ENCODE peak calls at places on chromosomes 11 and 22, in four cellular contexts. X is hippocampal formation, M is amygdala, R is RWPE1. Q is an unnamed sample.

GRCh38 chr22:48885271-48885918 is 942.3 kb downstream of the BRD1 start:
- DNase-seq in X (no peak), M (no peak), R (no peak), Q (no peak)

GRCh38 chr11:96338910-96339703 is 3.9 kb downstream of the MAML2 start:
- DNase-seq in X (peak), M (peak), R (no peak), Q (peak)

GRCh38 chr22:49015993-49016908 is 811.4 kb downstream of the BRD1 start:
- DNase-seq in X (no peak), M (no peak), R (no peak), Q (no peak)

GRCh38 chr11:3216027-3216525 is 2.5 kb downstream of the MRGPRG start:
- DNase-seq in X (no peak), M (no peak), R (no peak), Q (no peak)

GRCh38 chr11:60946601-60947265 is 5.2 kb downstream of the SLC15A3 start:
- DNase-seq in X (no peak), M (no peak), R (no peak), Q (no peak)

GRCh38 chr11:131471976-131472375 is 101.6 kb downstream of the NTM start:
- DNase-seq in X (no peak), M (no peak), R (no peak), Q (no peak)

GRCh38 chr11:707817-708420 is 1.9 kb downstream of the EPS8L2 start:
- DNase-seq in X (no peak), M (no peak), R (no peak), Q (no peak)

GRCh38 chr22:43923191-43923590 is 414 bp upstream of the PNPLA3 start:
- DNase-seq in X (no peak), M (no peak), R (no peak), Q (no peak)

GRCh38 chr11:20099527-20099926 is 60.7 kb downstream of the DBX1 start:
- DNase-seq in X (no peak), M (no peak), R (no peak), Q (no peak)